ENCODE peak calls at places on chromosomes 5 and 9, in six cellular contexts. I is PC-3; H is stimulated activated CD4-positive, alpha-beta T cell treated with anti-CD3 and anti-CD28 coated beads, Interleukin-15, amount 100 ng/mL, for 24 hours; U is tibial artery; Y is effector CD8-positive, alpha-beta T cell; G is anterior cingulate cortex. B is an unnamed sample.

GRCh38 chr9:79731483-79731882 is 159.7 kb downstream of the TLE4 start:
- DNase-seq in I (peak; percentile 65), H (peak; percentile 6), G (no peak), U (no peak), Y (no peak), B (no peak)

GRCh38 chr9:135416771-135417290 is 62.8 kb upstream of the PPP1R26 start:
- DNase-seq in G (no peak), I (no peak), U (no peak), Y (no peak), H (no peak), B (no peak)

GRCh38 chr9:24545285-24545684 is 412 bp downstream of the IZUMO3 start:
- DNase-seq in U (no peak), I (no peak), Y (no peak), G (no peak), H (no peak), B (no peak)

GRCh38 chr9:129697111-129697955 is 31.9 kb downstream of the PRRX2 start:
- DNase-seq in G (no peak), U (peak; percentile 79), H (peak; percentile 72), Y (no peak), I (peak; percentile 6), B (no peak)

GRCh38 chr5:141848771-141849370 is 29.3 kb downstream of the PCDH1 start:
- DNase-seq in G (no peak), U (peak; percentile 50), I (peak; percentile 94), H (peak; percentile 67), Y (no peak), B (no peak)

GRCh38 chr5:378301-378891 is 56.9 kb downstream of the AHRR start:
- DNase-seq in I (peak; percentile 20), G (no peak), Y (no peak), H (peak; percentile 69), U (no peak), B (no peak)

GRCh38 chr5:180116441-180117377 is 45.1 kb upstream of the RNF130 start:
- DNase-seq in U (peak; percentile 11), Y (no peak), I (peak; percentile 63), G (no peak), H (no peak), B (no peak)

GRCh38 chr9:134733480-134734232 is 92.1 kb downstream of the COL5A1 start:
- DNase-seq in H (no peak), U (no peak), Y (no peak), G (no peak), I (no peak), B (no peak)

GRCh38 chr5:159211712-159212111 is 2.4 kb upstream of the RNF145 start:
- DNase-seq in Y (no peak), H (no peak), U (no peak), G (no peak), I (no peak), B (no peak)

GRCh38 chr5:24538345-24538744 is 106.4 kb downstream of the CDH10 start:
- DNase-seq in U (no peak), I (no peak), H (no peak), G (no peak), Y (no peak), B (no peak)

GRCh38 chr5:3350781-3351180 is 244.9 kb upstream of the IRX1 start:
- DNase-seq in Y (no peak), I (no peak), H (no peak), G (no peak), U (no peak), B (no peak)

GRCh38 chr9:102974530-102974929 is 20.6 kb upstream of the CYLC2 start:
- DNase-seq in Y (no peak), I (peak; percentile 64), G (no peak), U (no peak), H (no peak), B (no peak)

GRCh38 chr5:102152906-102153787 is 142.9 kb downstream of the SLCO4C1 start:
- DNase-seq in G (no peak), I (peak; percentile 68), H (no peak), Y (no peak), U (no peak), B (no peak)

GRCh38 chr9:113631093-113631765 is 167.7 kb downstream of the RGS3 start:
- DNase-seq in U (peak; percentile 18), G (no peak), I (no peak), H (no peak), Y (no peak), B (no peak)

GRCh38 chr5:60010328-60010727 is 116.8 kb upstream of the PDE4D start:
- DNase-seq in H (no peak), Y (no peak), U (no peak), I (no peak), G (no peak), B (no peak)

GRCh38 chr9:119802621-119803020 is 433.4 kb upstream of the BRINP1 start:
- DNase-seq in G (peak; percentile 66), H (no peak), U (peak; percentile 78), I (no peak), Y (no peak), B (no peak)

GRCh38 chr5:103271570-103272289 is 13.2 kb downstream of the MACIR start:
- DNase-seq in U (no peak), Y (no peak), G (no peak), H (no peak), I (peak; percentile 93), B (no peak)

GRCh38 chr9:115058175-115058574 is 59.8 kb downstream of the TNC start:
- DNase-seq in Y (no peak), H (no peak), I (peak; percentile 28), U (no peak), G (no peak), B (no peak)

GRCh38 chr9:7006417-7006816 is 248.6 kb downstream of the KDM4C start:
- DNase-seq in H (no peak), U (no peak), I (no peak), G (no peak), Y (no peak), B (no peak)

GRCh38 chr9:86093788-86094555 is 5.4 kb downstream of the GOLM1 start:
- DNase-seq in U (no peak), Y (no peak), I (peak; percentile 82), G (no peak), H (no peak), B (no peak)

GRCh38 chr5:27702339-27702820 is 664.0 kb upstream of the CDH9 start:
- DNase-seq in H (no peak), Y (no peak), I (no peak), U (no peak), G (no peak), B (no peak)

GRCh38 chr9:121350993-121351561 is 19.0 kb downstream of the STOM start:
- DNase-seq in G (peak; percentile 37), U (peak; percentile 84), Y (no peak), H (no peak), I (peak; percentile 72), B (no peak)

GRCh38 chr5:72032769-72033168 is 74.5 kb upstream of the MAP1B start:
- DNase-seq in I (no peak), G (no peak), H (no peak), U (no peak), Y (no peak), B (no peak)

GRCh38 chr9:98326402-98327248 is 71.2 kb upstream of the TBC1D2 start:
- DNase-seq in G (no peak), U (no peak), Y (no peak), I (no peak), H (no peak), B (no peak)

GRCh38 chr5:174601937-174602336 is 122.4 kb upstream of the MSX2 start:
- DNase-seq in G (no peak), H (no peak), I (peak; percentile 44), Y (no peak), U (no peak), B (no peak)

GRCh38 chr9:68462004-68462775 is 78.5 kb downstream of the TMEM252 start:
- DNase-seq in U (no peak), I (no peak), G (no peak), H (no peak), Y (no peak), B (no peak)

GRCh38 chr5:168239325-168239724 is 52.1 kb upstream of the WWC1 start:
- DNase-seq in Y (no peak), H (no peak), G (no peak), U (no peak), I (no peak), B (no peak)

B was measured in T-helper 17 cell.